ENCODE peak calls at places on chromosomes 12 and 14, in seven cellular contexts. One of them, this sample, is unnamed.

GRCh38 chr12:132710422-132711168 is at the start of gene PGAM5:
- DNase-seq in BJ: peak
- DNase-seq in cardiac fibroblast: peak
- DNase-seq in PC-9: peak
- DNase-seq in brain microvascular endothelial cell: peak
- DNase-seq in left ventricle myocardium inferior: peak
- DNase-seq in esophagus squamous epithelium: peak
- DNase-seq in this sample: peak

GRCh38 chr12:94942663-94943062 is 60.8 kb downstream of the NDUFA12 start:
- DNase-seq in left ventricle myocardium inferior: no peak
- DNase-seq in brain microvascular endothelial cell: no peak
- DNase-seq in cardiac fibroblast: no peak
- DNase-seq in BJ: no peak
- DNase-seq in PC-9: no peak
- DNase-seq in esophagus squamous epithelium: no peak
- DNase-seq in this sample: no peak

GRCh38 chr14:105182296-105183020 is 1.3 kb upstream of the NUDT14 start:
- DNase-seq in PC-9: no peak
- DNase-seq in brain microvascular endothelial cell: no peak
- DNase-seq in cardiac fibroblast: no peak
- DNase-seq in BJ: no peak
- DNase-seq in left ventricle myocardium inferior: no peak
- DNase-seq in esophagus squamous epithelium: no peak
- DNase-seq in this sample: no peak

GRCh38 chr12:117165342-117165741 is 24.9 kb downstream of the FBXO21 start:
- DNase-seq in left ventricle myocardium inferior: no peak
- DNase-seq in BJ: no peak
- DNase-seq in cardiac fibroblast: no peak
- DNase-seq in PC-9: no peak
- DNase-seq in esophagus squamous epithelium: no peak
- DNase-seq in brain microvascular endothelial cell: no peak
- DNase-seq in this sample: no peak

GRCh38 chr12:107760207-107760816 is 625 bp downstream of the PRDM4 start:
- DNase-seq in BJ: no peak
- DNase-seq in esophagus squamous epithelium: no peak
- DNase-seq in cardiac fibroblast: peak
- DNase-seq in brain microvascular endothelial cell: no peak
- DNase-seq in left ventricle myocardium inferior: no peak
- DNase-seq in PC-9: peak
- DNase-seq in this sample: no peak

GRCh38 chr14:68672609-68673285 is 120.1 kb downstream of the ZFP36L1 start:
- DNase-seq in cardiac fibroblast: peak
- DNase-seq in esophagus squamous epithelium: no peak
- DNase-seq in brain microvascular endothelial cell: no peak
- DNase-seq in left ventricle myocardium inferior: no peak
- DNase-seq in PC-9: no peak
- DNase-seq in BJ: no peak
- DNase-seq in this sample: no peak

GRCh38 chr14:24849471-24849870 is 200.5 kb downstream of the STXBP6 start:
- DNase-seq in brain microvascular endothelial cell: no peak
- DNase-seq in esophagus squamous epithelium: no peak
- DNase-seq in PC-9: no peak
- DNase-seq in BJ: no peak
- DNase-seq in cardiac fibroblast: peak
- DNase-seq in left ventricle myocardium inferior: no peak
- DNase-seq in this sample: peak

GRCh38 chr12:97299867-97300266 is 162.7 kb upstream of the RMST start:
- DNase-seq in BJ: no peak
- DNase-seq in PC-9: no peak
- DNase-seq in cardiac fibroblast: no peak
- DNase-seq in brain microvascular endothelial cell: no peak
- DNase-seq in esophagus squamous epithelium: no peak
- DNase-seq in left ventricle myocardium inferior: no peak
- DNase-seq in this sample: no peak

GRCh38 chr14:90290612-90291011 is 34.3 kb downstream of the PSMC1 start:
- DNase-seq in left ventricle myocardium inferior: no peak
- DNase-seq in BJ: no peak
- DNase-seq in cardiac fibroblast: no peak
- DNase-seq in PC-9: no peak
- DNase-seq in esophagus squamous epithelium: no peak
- DNase-seq in brain microvascular endothelial cell: no peak
- DNase-seq in this sample: no peak

GRCh38 chr12:113903381-113903863 is 62.7 kb downstream of the RBM19 start:
- DNase-seq in BJ: peak
- DNase-seq in left ventricle myocardium inferior: no peak
- DNase-seq in esophagus squamous epithelium: no peak
- DNase-seq in PC-9: no peak
- DNase-seq in cardiac fibroblast: peak
- DNase-seq in brain microvascular endothelial cell: peak
- DNase-seq in this sample: no peak

GRCh38 chr12:94714378-94714777 is 64.0 kb upstream of the TMCC3 start:
- DNase-seq in left ventricle myocardium inferior: no peak
- DNase-seq in brain microvascular endothelial cell: peak
- DNase-seq in esophagus squamous epithelium: no peak
- DNase-seq in cardiac fibroblast: peak
- DNase-seq in PC-9: no peak
- DNase-seq in BJ: no peak
- DNase-seq in this sample: peak

GRCh38 chr12:117903441-117903840 is 65.3 kb downstream of the KSR2 start:
- DNase-seq in brain microvascular endothelial cell: no peak
- DNase-seq in BJ: no peak
- DNase-seq in PC-9: no peak
- DNase-seq in left ventricle myocardium inferior: no peak
- DNase-seq in cardiac fibroblast: no peak
- DNase-seq in esophagus squamous epithelium: no peak
- DNase-seq in this sample: no peak

GRCh38 chr12:1595026-1595561 is 713 bp upstream of the FBXL14 start:
- DNase-seq in BJ: no peak
- DNase-seq in cardiac fibroblast: peak
- DNase-seq in brain microvascular endothelial cell: no peak
- DNase-seq in esophagus squamous epithelium: no peak
- DNase-seq in left ventricle myocardium inferior: no peak
- DNase-seq in PC-9: no peak
- DNase-seq in this sample: peak

GRCh38 chr14:22532345-22533056 is 56.5 kb downstream of the DAD1 start:
- DNase-seq in BJ: peak
- DNase-seq in PC-9: no peak
- DNase-seq in brain microvascular endothelial cell: peak
- DNase-seq in left ventricle myocardium inferior: no peak
- DNase-seq in esophagus squamous epithelium: no peak
- DNase-seq in cardiac fibroblast: peak
- DNase-seq in this sample: peak

GRCh38 chr12:33663000-33663654 is 223.5 kb upstream of the SYT10 start:
- DNase-seq in cardiac fibroblast: no peak
- DNase-seq in brain microvascular endothelial cell: no peak
- DNase-seq in BJ: no peak
- DNase-seq in esophagus squamous epithelium: no peak
- DNase-seq in left ventricle myocardium inferior: no peak
- DNase-seq in PC-9: no peak
- DNase-seq in this sample: no peak

GRCh38 chr14:22084393-22085281 is 411.0 kb upstream of the OR4E1 start:
- DNase-seq in esophagus squamous epithelium: no peak
- DNase-seq in cardiac fibroblast: peak
- DNase-seq in BJ: no peak
- DNase-seq in brain microvascular endothelial cell: peak
- DNase-seq in PC-9: peak
- DNase-seq in left ventricle myocardium inferior: no peak
- DNase-seq in this sample: peak

GRCh38 chr12:56723889-56724659 is 1.0 kb downstream of the NACA start:
- DNase-seq in BJ: peak
- DNase-seq in brain microvascular endothelial cell: peak
- DNase-seq in cardiac fibroblast: peak
- DNase-seq in esophagus squamous epithelium: no peak
- DNase-seq in PC-9: no peak
- DNase-seq in left ventricle myocardium inferior: peak
- DNase-seq in this sample: peak

GRCh38 chr14:64249363-64249762 is 44.8 kb downstream of the ESR2 start:
- DNase-seq in cardiac fibroblast: no peak
- DNase-seq in BJ: no peak
- DNase-seq in brain microvascular endothelial cell: no peak
- DNase-seq in left ventricle myocardium inferior: no peak
- DNase-seq in PC-9: no peak
- DNase-seq in esophagus squamous epithelium: no peak
- DNase-seq in this sample: no peak

GRCh38 chr14:64246688-64247087 is 47.5 kb downstream of the ESR2 start:
- DNase-seq in cardiac fibroblast: no peak
- DNase-seq in brain microvascular endothelial cell: no peak
- DNase-seq in PC-9: peak
- DNase-seq in esophagus squamous epithelium: no peak
- DNase-seq in BJ: no peak
- DNase-seq in left ventricle myocardium inferior: no peak
- DNase-seq in this sample: no peak

GRCh38 chr14:64244279-64244678 is 49.9 kb downstream of the ESR2 start:
- DNase-seq in left ventricle myocardium inferior: peak
- DNase-seq in cardiac fibroblast: no peak
- DNase-seq in esophagus squamous epithelium: no peak
- DNase-seq in PC-9: no peak
- DNase-seq in brain microvascular endothelial cell: no peak
- DNase-seq in BJ: no peak
- DNase-seq in this sample: no peak

GRCh38 chr14:64247186-64247585 is 47.0 kb downstream of the ESR2 start:
- DNase-seq in PC-9: no peak
- DNase-seq in left ventricle myocardium inferior: no peak
- DNase-seq in brain microvascular endothelial cell: no peak
- DNase-seq in esophagus squamous epithelium: no peak
- DNase-seq in cardiac fibroblast: no peak
- DNase-seq in BJ: no peak
- DNase-seq in this sample: no peak

DNA sequence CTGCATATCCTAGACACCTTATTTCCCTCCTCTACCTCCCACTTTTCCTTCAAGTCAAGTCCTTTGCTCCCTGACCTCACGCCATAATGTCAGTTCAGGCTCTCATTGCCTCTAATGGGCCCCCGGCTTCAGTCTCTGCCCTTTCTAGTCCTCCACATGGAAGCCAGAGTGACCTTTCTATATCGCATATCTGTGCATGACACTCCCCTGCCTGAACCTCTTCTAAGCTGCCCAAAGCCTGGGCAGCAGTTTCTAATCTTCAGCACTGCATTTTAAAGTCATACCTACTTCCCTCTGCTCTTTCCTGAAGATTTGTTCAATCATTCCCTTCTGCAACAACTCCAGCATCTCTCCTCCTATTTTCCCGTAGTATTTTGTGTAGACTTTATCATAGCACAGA is 45.5 kb downstream of the ESR2 start:
- DNase-seq in left ventricle myocardium inferior: no peak
- DNase-seq in cardiac fibroblast: no peak
- DNase-seq in esophagus squamous epithelium: no peak
- DNase-seq in PC-9: no peak
- DNase-seq in brain microvascular endothelial cell: no peak
- DNase-seq in BJ: no peak
- DNase-seq in this sample: no peak
- TF ChIP-seq CTCF in left ventricle myocardium inferior: no peak
- TF ChIP-seq CTCF in cardiac fibroblast: no peak
- TF ChIP-seq CTCF in esophagus squamous epithelium: no peak
- TF ChIP-seq CTCF in PC-9: no peak
- TF ChIP-seq CTCF in brain microvascular endothelial cell: no peak
- TF ChIP-seq CTCF in BJ: no peak
- TF ChIP-seq CTCF in this sample: no peak

DNA sequence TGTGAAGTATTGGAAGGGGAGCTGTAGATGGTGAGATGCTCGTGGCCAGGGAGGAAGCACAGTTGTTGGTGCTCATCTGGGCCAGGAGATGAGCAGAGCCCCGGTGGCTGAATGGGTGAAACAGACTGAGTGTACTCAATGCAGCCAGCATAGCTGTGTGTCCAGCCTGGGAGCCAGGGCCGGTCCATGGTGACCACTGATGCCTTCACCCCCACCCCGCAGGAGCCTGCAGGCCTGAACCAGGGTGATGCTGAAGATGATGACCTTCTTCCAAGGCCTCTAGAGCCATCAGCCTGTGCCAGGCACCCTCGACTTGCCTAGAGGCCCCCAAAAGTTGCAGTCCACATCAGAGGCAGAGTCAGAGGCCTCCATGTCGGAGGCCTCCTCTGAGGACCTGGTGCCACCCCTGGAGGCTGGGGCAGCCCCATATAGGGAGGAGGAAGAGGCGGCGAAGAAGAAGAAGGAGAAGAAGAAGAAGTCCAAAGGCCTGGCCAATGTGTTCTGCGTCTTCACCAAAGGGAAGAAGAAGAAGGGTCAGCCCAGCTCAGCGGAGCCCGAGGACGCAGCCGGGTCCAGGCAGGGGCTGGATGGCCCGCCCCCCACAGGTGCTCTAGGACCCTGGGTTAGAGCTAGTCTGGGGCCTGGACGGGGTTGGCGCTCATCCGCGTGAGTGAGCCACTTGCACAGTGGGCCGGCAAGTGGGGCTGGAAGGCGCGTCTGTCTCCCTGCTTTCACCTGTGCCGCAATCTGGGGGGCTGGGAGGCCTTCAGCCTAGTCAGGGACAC is 3.0 kb downstream of the TNFAIP2 start:
- DNase-seq in cardiac fibroblast: no peak
- DNase-seq in BJ: no peak
- DNase-seq in PC-9: no peak
- DNase-seq in esophagus squamous epithelium: no peak
- DNase-seq in brain microvascular endothelial cell: no peak
- DNase-seq in left ventricle myocardium inferior: peak
- DNase-seq in this sample: no peak
- H3K4me3 ChIP-seq in cardiac fibroblast: no peak
- H3K4me3 ChIP-seq in BJ: peak
- H3K4me3 ChIP-seq in PC-9: peak
- H3K4me3 ChIP-seq in esophagus squamous epithelium: peak
- H3K4me3 ChIP-seq in brain microvascular endothelial cell: no peak
- H3K4me3 ChIP-seq in left ventricle myocardium inferior: peak
- H3K4me3 ChIP-seq in this sample: no peak

GRCh38 chr14:58151264-58151700 is 731 bp downstream of the ARMH4 start:
- DNase-seq in left ventricle myocardium inferior: no peak
- DNase-seq in cardiac fibroblast: no peak
- DNase-seq in PC-9: no peak
- DNase-seq in BJ: no peak
- DNase-seq in brain microvascular endothelial cell: peak
- DNase-seq in esophagus squamous epithelium: no peak
- DNase-seq in this sample: peak

GRCh38 chr14:58150243-58150805 is 1.7 kb downstream of the ARMH4 start:
- DNase-seq in BJ: no peak
- DNase-seq in cardiac fibroblast: no peak
- DNase-seq in brain microvascular endothelial cell: no peak
- DNase-seq in PC-9: no peak
- DNase-seq in esophagus squamous epithelium: no peak
- DNase-seq in left ventricle myocardium inferior: no peak
- DNase-seq in this sample: no peak

GRCh38 chr14:58152569-58152857 is 500 bp upstream of the ARMH4 start:
- DNase-seq in cardiac fibroblast: no peak
- DNase-seq in PC-9: no peak
- DNase-seq in BJ: no peak
- DNase-seq in left ventricle myocardium inferior: no peak
- DNase-seq in brain microvascular endothelial cell: no peak
- DNase-seq in esophagus squamous epithelium: no peak
- DNase-seq in this sample: no peak

GRCh38 chr14:58149196-58149595 is 2.8 kb downstream of the ARMH4 start:
- DNase-seq in esophagus squamous epithelium: no peak
- DNase-seq in brain microvascular endothelial cell: no peak
- DNase-seq in PC-9: no peak
- DNase-seq in BJ: no peak
- DNase-seq in cardiac fibroblast: no peak
- DNase-seq in left ventricle myocardium inferior: no peak
- DNase-seq in this sample: no peak

GRCh38 chr14:58151701-58152568 is at the start of gene ARMH4:
- DNase-seq in cardiac fibroblast: peak
- DNase-seq in left ventricle myocardium inferior: peak
- DNase-seq in BJ: peak
- DNase-seq in esophagus squamous epithelium: no peak
- DNase-seq in PC-9: peak
- DNase-seq in brain microvascular endothelial cell: peak
- DNase-seq in this sample: peak
- TF ChIP-seq CTCF in cardiac fibroblast: no peak
- TF ChIP-seq CTCF in left ventricle myocardium inferior: peak
- TF ChIP-seq CTCF in BJ: no peak
- TF ChIP-seq CTCF in esophagus squamous epithelium: no peak
- TF ChIP-seq CTCF in PC-9: no peak
- TF ChIP-seq CTCF in brain microvascular endothelial cell: no peak
- TF ChIP-seq CTCF in this sample: no peak

GRCh38 chr12:8947737-8948136 is 1.7 kb downstream of the M6PR start:
- DNase-seq in left ventricle myocardium inferior: no peak
- DNase-seq in brain microvascular endothelial cell: no peak
- DNase-seq in BJ: no peak
- DNase-seq in esophagus squamous epithelium: no peak
- DNase-seq in PC-9: no peak
- DNase-seq in cardiac fibroblast: no peak
- DNase-seq in this sample: no peak
- H3K4me3 ChIP-seq in left ventricle myocardium inferior: peak
- H3K4me3 ChIP-seq in brain microvascular endothelial cell: no peak
- H3K4me3 ChIP-seq in BJ: no peak
- H3K4me3 ChIP-seq in esophagus squamous epithelium: no peak
- H3K4me3 ChIP-seq in PC-9: peak
- H3K4me3 ChIP-seq in cardiac fibroblast: no peak
- H3K4me3 ChIP-seq in this sample: no peak